ENCODE peak calls at places on chromosomes 6 and 20, in nine cellular contexts. W is Kasumi-1; X is M059J; K is foreskin melanocyte; Q is activated CD4-positive, alpha-beta T cell treated with anti-CD3 and anti-CD28 coated beads for 36 hours; U is HT1080; Z is iris pigment epithelial cell; R is HFFc6; P is activated CD8-positive, alpha-beta T cell treated with anti-CD3 and anti-CD28 coated beads, Interleukin-2, amount 10 ng/mL, durations not matched to agents 7 days and 5 days. A is an unnamed sample.

GRCh38 chr6:14373648-14374437 is 256.3 kb downstream of the CD83 start:
- DNase-seq in W (no peak), X (peak), K (no peak), Q (no peak), U (no peak), Z (no peak), R (no peak), P (no peak), A (no peak)

GRCh38 chr6:143529095-143529494 is 17.6 kb upstream of the FUCA2 start:
- DNase-seq in W (peak), X (peak), K (no peak), Q (peak), U (no peak), Z (no peak), R (no peak), P (no peak), A (no peak)

GRCh38 chr20:953742-954141 is 37.6 kb upstream of the ANGPT4 start:
- DNase-seq in W (no peak), X (peak), K (no peak), Q (peak), U (no peak), Z (no peak), R (peak), P (no peak), A (peak)

GRCh38 chr6:169587992-169588391 is 113.8 kb downstream of the WDR27 start:
- DNase-seq in W (no peak), X (no peak), K (no peak), Q (no peak), U (no peak), Z (peak), R (no peak), P (no peak), A (no peak)

GRCh38 chr6:168314948-168315347 is 4.6 kb downstream of the DACT2 start:
- DNase-seq in W (no peak), X (peak), K (no peak), Q (no peak), U (no peak), Z (no peak), R (no peak), P (no peak), A (no peak)

GRCh38 chr20:22684763-22685443 is 100.5 kb upstream of the FOXA2 start:
- DNase-seq in W (peak), X (peak), K (no peak), Q (no peak), U (peak), Z (no peak), R (no peak), P (no peak), A (peak)

GRCh38 chr6:31474871-31475286 is 23.1 kb upstream of the MICB start:
- DNase-seq in W (no peak), X (no peak), K (no peak), Q (peak), U (no peak), Z (no peak), R (no peak), P (peak), A (no peak)

GRCh38 chr6:18463429-18463828 is 76.3 kb downstream of the RNF144B start:
- DNase-seq in W (no peak), X (no peak), K (no peak), Q (no peak), U (no peak), Z (no peak), R (no peak), P (no peak), A (no peak)

GRCh38 chr6:62971976-62972658 is 239.2 kb upstream of the FKBP1C start:
- DNase-seq in W (no peak), X (no peak), K (no peak), Q (no peak), U (no peak), Z (no peak), R (no peak), P (no peak), A (no peak)

A was measured in lung microvascular endothelial cell.